ENCODE peak calls at places on chromosomes 16 and 17, in five cellular contexts. O is upper lobe of right lung, U is ovary, A is SJSA1, G is tibial artery. Z is an unnamed sample. For H3K4me1 and H3K9me3, the result is how much of the 10 kb centered on the place peaks cover.

GRCh38 chr17:9544221-9544620 is 31.4 kb downstream of the STX8 start:
- DNase-seq in O (no peak), U (no peak), A (no peak), G (no peak), Z (no peak)

GRCh38 chr16:87607871-87608270 is 5.6 kb downstream of the JPH3 start:
- DNase-seq in O (no peak), U (no peak), A (no peak), G (no peak), Z (no peak)

GRCh38 chr16:55437627-55438026 is 41.4 kb upstream of the MMP2 start:
- DNase-seq in O (no peak), U (no peak), A (no peak), G (no peak), Z (no peak)

GRCh38 chr17:78211032-78211431 is 3.0 kb upstream of the BIRC5 start:
- DNase-seq in O (no peak), U (no peak), A (no peak), G (no peak), Z (no peak)

GRCh38 chr16:13453325-13453724 is 466.6 kb upstream of the ERCC4 start:
- DNase-seq in O (no peak), U (no peak), A (no peak), G (no peak), Z (no peak)

GRCh38 chr16:88390265-88390664 is 7.5 kb downstream of the ZNF469 start:
- DNase-seq in O (no peak), U (no peak), A (no peak), G (no peak), Z (no peak)

GRCh38 chr17:66386789-66387351 is 84.5 kb downstream of the PRKCA start:
- DNase-seq in O (no peak), U (no peak), A (no peak), G (no peak), Z (no peak)

GRCh38 chr17:43031666-43032065 is 6.6 kb downstream of the RND2 start:
- DNase-seq in O (no peak), U (no peak), A (no peak), G (no peak), Z (no peak)

GRCh38 chr17:45149669-45150603 is 1.7 kb downstream of the HEXIM1 start:
- DNase-seq in O (peak), U (peak), A (peak), G (peak), Z (peak)

GRCh38 chr17:78412403-78412802 is 34.0 kb downstream of the PGS1 start:
- DNase-seq in O (peak), U (no peak), A (no peak), G (no peak), Z (no peak)

GRCh38 chr16:55478827-55479559 is at the start of gene MMP2:
- DNase-seq in O (peak), U (peak), A (peak), G (peak), Z (peak)

GRCh38 chr17:17056167-17056562 is 13.9 kb downstream of the MPRIP start:
- DNase-seq in O (peak), U (peak), A (peak), G (peak), Z (no peak)

GRCh38 chr17:5784791-5785190 is 200.5 kb upstream of the NLRP1 start:
- DNase-seq in O (no peak), U (no peak), A (no peak), G (peak), Z (no peak)

GRCh38 chr17:58337126-58337599 is 8.6 kb upstream of the TSPOAP1 start:
- DNase-seq in O (peak), U (no peak), A (no peak), G (no peak), Z (no peak)

GRCh38 chr16:85238233-85238647 is 126.0 kb upstream of the CIBAR2 start:
- DNase-seq in O (peak), U (peak), A (peak), G (peak), Z (peak)

GRCh38 chr16:53741546-53741945 is 37.6 kb downstream of the FTO start:
- DNase-seq in O (no peak), U (no peak), A (no peak), G (no peak), Z (no peak)

GRCh38 chr16:28261916-28262315 is 30.4 kb upstream of the SBK1 start:
- DNase-seq in O (no peak), U (no peak), A (no peak), G (no peak), Z (no peak)

GRCh38 chr17:66950886-66951604 is 13.5 kb upstream of the CACNG4 start:
- DNase-seq in O (no peak), U (no peak), A (no peak), G (no peak), Z (no peak)

GRCh38 chr17:7046127-7046724 is 2.3 kb upstream of the SLC16A11 start:
- DNase-seq in O (peak), U (peak), A (no peak), G (no peak), Z (no peak)

GRCh38 chr17:44159519-44160210 is 10.8 kb upstream of the ASB16 start:
- DNase-seq in O (no peak), U (no peak), A (peak), G (no peak), Z (no peak)

GRCh38 chr17:38919316-38920078 is 5.9 kb upstream of the LASP1NB start:
- DNase-seq in O (peak), U (no peak), A (no peak), G (peak), Z (peak)

GRCh38 chr17:29149431-29150064 is 30.6 kb downstream of the MYO18A start:
- DNase-seq in O (no peak), U (peak), A (no peak), G (peak), Z (no peak)

GRCh38 chr17:72901657-72902056 is 190.8 kb downstream of the SLC39A11 start:
- DNase-seq in O (no peak), U (no peak), A (no peak), G (no peak), Z (no peak)

GRCh38 chr17:45826919-45827628 is 17.6 kb upstream of the SPPL2C start:
- DNase-seq in O (no peak), U (no peak), A (no peak), G (no peak), Z (no peak)

GRCh38 chr17:76922967-76923366 is 54.8 kb downstream of the MGAT5B start:
- DNase-seq in O (no peak), U (no peak), A (no peak), G (no peak), Z (no peak)

GRCh38 chr16:15427648-15428239 is 6.6 kb upstream of the BMERB1 start:
- DNase-seq in O (peak), U (peak), A (peak), G (peak), Z (peak)

GRCh38 chr16:57562669-57563486 is 20.4 kb downstream of the ADGRG5 start:
- DNase-seq in O (no peak), U (no peak), A (no peak), G (no peak), Z (peak)

GRCh38 chr16:54040480-54040879 is 246.1 kb downstream of the IRX3 start:
- DNase-seq in O (no peak), U (no peak), A (no peak), G (no peak), Z (no peak)

GRCh38 chr16:87953308-87954208 is 2.3 kb downstream of the BANP start:
- DNase-seq in O (no peak), U (no peak), A (no peak), G (no peak), Z (no peak)

GRCh38 chr16:17271687-17272086 is 199.1 kb downstream of the XYLT1 start:
- DNase-seq in O (no peak), U (peak), A (peak), G (peak), Z (no peak)
- H3K4me1 ChIP-seq in O (under half), U (under half), A (half or more), G (under half), Z (under half)

GRCh38 chr16:68563631-68564366 is 24.7 kb downstream of the ZFP90 start:
- DNase-seq in O (no peak), U (no peak), A (peak), G (no peak), Z (no peak)

GRCh38 chr16:68564367-68564985 is 25.4 kb downstream of the ZFP90 start:
- DNase-seq in O (no peak), U (no peak), A (peak), G (no peak), Z (no peak)
- H3K9me3 ChIP-seq in O (half or more), U (under half), A (half or more), G (half or more), Z (half or more)

DNA sequence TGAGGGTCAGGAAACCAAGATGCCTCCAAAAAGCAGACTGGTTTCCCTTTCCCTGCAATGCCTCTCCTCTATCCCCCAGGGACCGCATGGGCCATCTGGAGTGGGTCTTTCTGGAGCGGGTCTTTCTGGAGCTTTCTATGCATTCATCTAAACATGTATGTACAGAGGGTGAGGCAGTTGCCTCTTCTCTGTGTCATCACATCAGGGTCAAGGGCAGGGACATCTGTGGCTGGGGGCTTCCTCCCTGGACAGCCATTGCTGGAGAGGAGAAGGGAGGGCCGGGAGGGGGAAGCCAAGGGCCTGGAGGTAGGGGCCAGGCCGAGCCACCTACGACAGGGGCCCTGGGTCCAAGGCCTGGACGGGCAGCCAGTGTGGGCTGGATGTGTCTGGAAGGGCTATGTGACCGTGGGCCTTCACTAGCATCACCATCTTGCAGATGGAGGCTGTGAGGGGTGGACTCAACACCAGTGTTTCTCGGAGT is 840 bp downstream of the ADCY7 start:
- DNase-seq in O (no peak), U (no peak), A (no peak), G (peak), Z (no peak)
- H3K4me3 ChIP-seq in O (peak), U (no peak), A (peak), G (no peak), Z (peak)

GRCh38 chr17:37082461-37082860 is 133.7 kb downstream of the AATF start:
- DNase-seq in O (no peak), U (no peak), A (no peak), G (no peak), Z (no peak)
- H3K4me1 ChIP-seq in O (under half), U (under half), A (under half), G (under half), Z (under half)

DNA sequence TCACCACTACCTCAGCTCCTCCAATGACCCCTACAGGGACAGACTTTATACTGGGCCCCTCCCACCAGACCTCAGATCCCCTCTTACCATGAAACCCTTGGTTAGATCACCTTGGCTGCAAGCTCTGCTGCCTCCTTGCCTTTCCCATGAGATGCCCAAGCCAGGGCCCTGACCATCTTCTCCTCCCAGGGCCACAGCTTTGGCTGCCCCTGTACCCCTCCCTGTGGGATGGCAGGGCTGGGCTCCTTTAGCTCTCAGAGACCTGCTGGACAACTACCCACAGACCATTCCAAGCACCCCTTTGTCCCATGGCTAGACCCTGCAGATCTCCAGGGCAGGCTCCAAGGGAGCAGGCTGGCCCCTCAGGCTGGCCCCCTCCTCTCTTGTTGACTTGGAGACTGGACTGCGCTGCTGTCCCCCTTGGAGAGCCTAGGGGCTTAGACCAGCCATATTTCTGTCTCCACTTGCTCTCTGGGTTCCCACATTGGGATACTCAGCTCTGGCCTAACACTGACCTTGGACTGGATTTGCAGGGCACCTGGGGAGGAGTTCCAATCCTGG is 1692.7 kb downstream of the TP53TG3F start:
- DNase-seq in O (no peak), U (no peak), A (no peak), G (peak), Z (no peak)
- H3K9me3 ChIP-seq in O (under half), U (under half), A (under half), G (under half), Z (under half)

DNA sequence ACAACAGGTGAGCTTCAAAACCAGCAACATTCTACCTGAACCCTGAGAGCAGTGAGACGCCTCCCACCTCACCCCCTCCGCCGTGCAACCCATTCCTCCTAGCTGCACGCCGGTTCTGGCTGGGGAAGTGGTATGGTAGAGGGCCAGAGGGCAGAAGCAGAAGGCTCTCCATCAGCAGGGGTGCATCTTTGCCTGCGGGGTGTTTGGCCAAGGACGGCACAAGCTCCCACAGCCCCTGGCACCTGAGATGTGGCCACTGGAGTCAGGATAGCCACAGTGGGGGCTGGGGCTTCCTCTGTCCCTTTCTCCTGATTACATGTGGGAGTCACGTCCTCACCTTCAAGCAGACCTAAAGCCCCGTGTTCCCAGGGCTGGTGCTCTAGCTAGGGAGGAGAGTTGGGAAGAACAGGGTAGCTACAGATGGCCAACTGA is 1.6 kb downstream of the BORCS6 start:
- DNase-seq in O (peak), U (no peak), A (no peak), G (peak), Z (no peak)
- H3K4me3 ChIP-seq in O (peak), U (peak), A (peak), G (peak), Z (peak)

Z was measured in right atrium auricular region.